ENCODE peak calls at places on chromosomes 7 and 10, in four cellular contexts. F is HepG2, T is H1, B is GM12878. N is an unnamed sample.

GRCh38 chr10:71256661-71257030 is 44.3 kb downstream of the UNC5B start:
- DNase-seq in F (no peak), T (no peak), B (no peak), N (no peak)

GRCh38 chr10:54869022-54869421 is 68.0 kb upstream of the PCDH15 start:
- DNase-seq in T (no peak), B (no peak), F (no peak), N (no peak)

GRCh38 chr7:26198781-26199169 is 1.8 kb downstream of the HNRNPA2B1 start:
- DNase-seq in B (no peak), T (no peak), F (no peak), N (no peak)

GRCh38 chr10:124728830-124729661 is 15.1 kb downstream of the FAM53B start:
- DNase-seq in T (no peak), B (no peak), F (no peak), N (no peak)

GRCh38 chr7:50264908-50265307 is 39.6 kb upstream of the IKZF1 start:
- DNase-seq in T (no peak), F (no peak), B (no peak), N (no peak)

GRCh38 chr7:114085592-114086490 is 167.0 kb upstream of the PPP1R3A start:
- DNase-seq in B (no peak), F (no peak), T (no peak), N (peak)

GRCh38 chr10:131891196-131891928 is 9.4 kb upstream of the PPP2R2D start:
- DNase-seq in T (peak), F (peak), B (no peak), N (no peak)

GRCh38 chr7:144028547-144028946 is 20.2 kb upstream of the OR2A5 start:
- DNase-seq in T (no peak), B (no peak), F (no peak), N (no peak)

GRCh38 chr7:151376218-151376902 is 33.5 kb downstream of the WDR86 start:
- DNase-seq in T (peak), F (no peak), B (no peak), N (no peak)

GRCh38 chr10:49398000-49398861 is 2.3 kb upstream of the DRGX start:
- DNase-seq in B (no peak), T (peak), F (no peak), N (peak)

GRCh38 chr7:10237306-10237705 is 736.4 kb upstream of the PHF14 start:
- DNase-seq in B (no peak), T (no peak), F (peak), N (no peak)

GRCh38 chr7:104552102-104552501 is 223.7 kb downstream of the LHFPL3 start:
- DNase-seq in B (no peak), F (peak), T (peak), N (peak)

GRCh38 chr10:70906031-70906804 is 17.9 kb upstream of the PCBD1 start:
- DNase-seq in T (no peak), B (no peak), F (no peak), N (no peak)

GRCh38 chr10:112832361-112832878 is 117.6 kb upstream of the TCF7L2 start:
- DNase-seq in F (no peak), B (no peak), T (peak), N (peak)

GRCh38 chr10:122237326-122237725 is 33.8 kb upstream of the BTBD16 start:
- DNase-seq in T (no peak), B (no peak), F (no peak), N (no peak)

GRCh38 chr10:89281606-89282395 is 20.0 kb upstream of the IFIT2 start:
- DNase-seq in B (no peak), T (no peak), F (no peak), N (no peak)

GRCh38 chr10:128577958-128578750 is 451.9 kb upstream of the MKI67 start:
- DNase-seq in T (no peak), F (no peak), B (no peak), N (no peak)

DNA sequence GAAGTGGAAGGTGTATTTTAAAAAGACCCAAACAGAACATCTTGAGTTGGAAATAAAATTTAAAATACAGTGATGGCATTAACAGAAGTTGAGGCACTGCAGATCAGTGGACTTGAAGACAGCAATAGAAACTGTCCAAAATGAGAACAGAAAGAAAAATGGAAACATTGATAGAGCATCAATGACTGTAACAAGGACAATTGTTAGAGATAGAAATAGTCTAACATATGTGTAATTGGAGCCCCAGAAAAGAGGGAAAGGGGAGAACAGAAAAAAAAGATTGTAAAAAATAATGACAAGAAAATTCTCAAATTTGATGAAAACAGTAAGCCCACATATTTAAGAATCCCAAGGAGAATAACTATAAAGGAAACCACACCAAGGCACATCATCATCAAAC is 29.4 kb downstream of the VKORC1L1 start:
- DNase-seq in B (no peak), T (no peak), F (no peak), N (no peak)
- TF ChIP-seq SUZ12 in B (no peak), T (no peak), F (no peak), N (no peak)

GRCh38 chr10:119166564-119166963 is 1.1 kb upstream of the SFXN4 start:
- DNase-seq in T (no peak), F (no peak), B (no peak), N (no peak)

GRCh38 chr10:119167041-119167440 is 1.5 kb upstream of the SFXN4 start:
- DNase-seq in B (no peak), T (no peak), F (no peak), N (no peak)

GRCh38 chr10:119162693-119163092 is 2.8 kb downstream of the SFXN4 start:
- DNase-seq in T (no peak), F (no peak), B (no peak), N (no peak)

GRCh38 chr10:119166111-119166500 is 592 bp upstream of the SFXN4 start:
- DNase-seq in F (no peak), B (no peak), T (peak), N (no peak)

GRCh38 chr10:119165171-119166110 is at the start of gene SFXN4:
- DNase-seq in T (peak), F (peak), B (peak), N (no peak)
- H3K9ac ChIP-seq in T (peak), F (peak), B (peak), N (peak)

DNA sequence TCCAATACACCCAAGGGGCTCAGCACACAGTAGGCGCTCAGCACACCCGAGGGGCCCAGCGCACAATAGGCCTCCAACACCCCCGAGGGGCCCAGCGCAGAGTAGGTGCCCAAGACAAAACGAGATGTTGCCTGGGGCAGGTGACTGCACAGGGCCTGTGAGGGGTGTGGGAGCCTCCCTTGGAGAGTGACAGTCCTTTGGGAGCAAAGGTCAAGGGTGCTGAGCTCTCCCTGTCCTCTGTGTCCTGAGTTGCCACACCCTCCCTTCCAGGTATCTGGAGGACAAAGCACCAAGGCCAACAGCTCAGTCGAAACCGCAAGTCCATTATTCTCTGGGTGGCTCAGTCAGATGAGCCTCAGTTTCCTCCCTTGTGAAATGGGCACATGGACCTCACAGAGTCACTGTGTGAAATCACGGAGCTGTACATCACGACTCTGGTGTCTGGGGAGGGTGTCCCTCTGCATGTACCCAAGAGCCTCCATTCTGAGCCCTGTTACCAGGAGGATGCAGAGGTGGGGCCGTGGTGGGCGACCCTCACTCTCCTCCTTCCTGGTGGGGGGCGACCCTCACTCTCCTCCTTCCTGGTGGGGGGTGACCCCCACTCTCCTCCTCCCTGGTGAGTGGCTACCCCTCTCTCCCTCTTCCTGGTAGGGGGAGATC is 81.3 kb downstream of the FOXL3 start:
- DNase-seq in T (peak), F (peak), B (no peak), N (no peak)
- TF ChIP-seq SUZ12 in T (no peak), F (no peak), B (no peak), N (no peak)

GRCh38 chr10:5447611-5448071 is 35.3 kb downstream of the NET1 start:
- DNase-seq in T (no peak), F (no peak), B (peak), N (no peak)

GRCh38 chr10:5446390-5446926 is 34.1 kb downstream of the NET1 start:
- DNase-seq in T (peak), F (peak), B (no peak), N (peak)

GRCh38 chr10:5445006-5445405 is 32.6 kb downstream of the NET1 start:
- DNase-seq in B (no peak), T (no peak), F (no peak), N (no peak)

GRCh38 chr10:5448333-5449048 is 36.1 kb downstream of the NET1 start:
- DNase-seq in B (no peak), F (peak), T (no peak), N (no peak)

GRCh38 chr10:5447071-5447470 is 34.7 kb downstream of the NET1 start:
- DNase-seq in T (no peak), F (no peak), B (no peak), N (no peak)
- H3K9ac ChIP-seq in T (no peak), F (peak), B (no peak), N (peak)

GRCh38 chr10:69201045-69201444 is 19.1 kb upstream of the HKDC1 start:
- DNase-seq in B (no peak), F (no peak), T (no peak), N (no peak)

DNA sequence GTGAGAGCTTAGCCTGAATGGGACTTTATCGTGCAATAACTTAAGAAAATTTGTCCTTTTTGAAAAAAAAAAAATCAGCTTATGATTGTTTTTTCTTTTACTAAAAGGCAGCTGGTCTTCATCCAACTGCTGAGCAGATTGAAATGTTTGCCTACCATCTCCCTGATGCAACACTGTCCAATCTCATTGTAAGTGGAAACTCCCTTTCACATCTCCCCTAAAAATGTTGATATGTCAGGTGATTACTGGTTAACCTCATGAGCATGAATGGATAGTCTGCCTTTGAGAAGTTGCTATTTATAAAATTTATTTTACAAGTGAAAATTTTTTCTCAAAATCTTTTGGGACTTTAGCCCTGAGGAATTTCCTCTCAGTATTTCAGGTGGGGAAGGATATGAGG is 17.8 kb upstream of the HKDC1 start:
- DNase-seq in T (no peak), F (no peak), B (peak), N (no peak)
- TF ChIP-seq SUZ12 in T (no peak), F (no peak), B (no peak), N (no peak)

GRCh38 chr7:131057524-131058065 is 270.1 kb upstream of the MKLN1 start:
- DNase-seq in F (peak), B (no peak), T (no peak), N (no peak)
- H3K9ac ChIP-seq in F (peak), B (no peak), T (no peak), N (no peak)